ENCODE peak calls at places on chromosomes 13 and 19, in ten cellular contexts. One of them, this sample, is unnamed.

GRCh38 chr19:27776020-27776419 is 1436.9 kb downstream of the UQCRFS1 start:
- DNase-seq in germinal center: peak
- DNase-seq in COR-L47: no peak
- DNase-seq in AG04449: no peak
- DNase-seq in GM23338: peak
- DNase-seq in activated naive CD8-positive, alpha-beta T cell treated with anti-CD3 and anti-CD28 coated beads for 36 hours: no peak
- DNase-seq in activated CD4-positive, alpha-beta T cell treated with anti-CD3 and anti-CD28 coated beads for 24 hours: no peak
- DNase-seq in left ventricle myocardium superior: no peak
- DNase-seq in fibroblast of villous mesenchyme: peak
- DNase-seq in substantia nigra: no peak
- DNase-seq in this sample: no peak

GRCh38 chr13:31674056-31674455 is 65.3 kb upstream of the RXFP2 start:
- DNase-seq in GM23338: no peak
- DNase-seq in left ventricle myocardium superior: no peak
- DNase-seq in substantia nigra: no peak
- DNase-seq in germinal center: no peak
- DNase-seq in AG04449: no peak
- DNase-seq in COR-L47: no peak
- DNase-seq in fibroblast of villous mesenchyme: peak
- DNase-seq in activated CD4-positive, alpha-beta T cell treated with anti-CD3 and anti-CD28 coated beads for 24 hours: no peak
- DNase-seq in activated naive CD8-positive, alpha-beta T cell treated with anti-CD3 and anti-CD28 coated beads for 36 hours: no peak
- DNase-seq in this sample: no peak

GRCh38 chr19:10432736-10433130 is 12.4 kb downstream of the PDE4A start:
- DNase-seq in AG04449: no peak
- DNase-seq in COR-L47: no peak
- DNase-seq in left ventricle myocardium superior: peak
- DNase-seq in GM23338: peak
- DNase-seq in activated naive CD8-positive, alpha-beta T cell treated with anti-CD3 and anti-CD28 coated beads for 36 hours: no peak
- DNase-seq in germinal center: no peak
- DNase-seq in substantia nigra: no peak
- DNase-seq in activated CD4-positive, alpha-beta T cell treated with anti-CD3 and anti-CD28 coated beads for 24 hours: no peak
- DNase-seq in fibroblast of villous mesenchyme: no peak
- DNase-seq in this sample: no peak

GRCh38 chr19:46975918-46976782 is 43.5 kb upstream of the NPAS1 start:
- DNase-seq in fibroblast of villous mesenchyme: peak
- DNase-seq in substantia nigra: peak
- DNase-seq in germinal center: no peak
- DNase-seq in GM23338: peak
- DNase-seq in COR-L47: no peak
- DNase-seq in activated CD4-positive, alpha-beta T cell treated with anti-CD3 and anti-CD28 coated beads for 24 hours: no peak
- DNase-seq in AG04449: peak
- DNase-seq in left ventricle myocardium superior: peak
- DNase-seq in activated naive CD8-positive, alpha-beta T cell treated with anti-CD3 and anti-CD28 coated beads for 36 hours: no peak
- DNase-seq in this sample: no peak

GRCh38 chr13:24610956-24611355 is 69.3 kb upstream of the ATP12A start:
- DNase-seq in germinal center: no peak
- DNase-seq in fibroblast of villous mesenchyme: no peak
- DNase-seq in COR-L47: no peak
- DNase-seq in substantia nigra: no peak
- DNase-seq in activated CD4-positive, alpha-beta T cell treated with anti-CD3 and anti-CD28 coated beads for 24 hours: no peak
- DNase-seq in left ventricle myocardium superior: no peak
- DNase-seq in GM23338: no peak
- DNase-seq in activated naive CD8-positive, alpha-beta T cell treated with anti-CD3 and anti-CD28 coated beads for 36 hours: no peak
- DNase-seq in AG04449: no peak
- DNase-seq in this sample: no peak

GRCh38 chr19:2503521-2504109 is 27.7 kb downstream of the GADD45B start:
- DNase-seq in substantia nigra: no peak
- DNase-seq in fibroblast of villous mesenchyme: peak
- DNase-seq in GM23338: no peak
- DNase-seq in germinal center: no peak
- DNase-seq in COR-L47: no peak
- DNase-seq in AG04449: no peak
- DNase-seq in activated CD4-positive, alpha-beta T cell treated with anti-CD3 and anti-CD28 coated beads for 24 hours: peak
- DNase-seq in left ventricle myocardium superior: no peak
- DNase-seq in activated naive CD8-positive, alpha-beta T cell treated with anti-CD3 and anti-CD28 coated beads for 36 hours: peak
- DNase-seq in this sample: no peak

GRCh38 chr19:32061304-32061703 is 284.1 kb upstream of the ZNF507 start:
- DNase-seq in fibroblast of villous mesenchyme: no peak
- DNase-seq in germinal center: no peak
- DNase-seq in AG04449: no peak
- DNase-seq in substantia nigra: no peak
- DNase-seq in activated CD4-positive, alpha-beta T cell treated with anti-CD3 and anti-CD28 coated beads for 24 hours: no peak
- DNase-seq in GM23338: no peak
- DNase-seq in left ventricle myocardium superior: no peak
- DNase-seq in activated naive CD8-positive, alpha-beta T cell treated with anti-CD3 and anti-CD28 coated beads for 36 hours: no peak
- DNase-seq in COR-L47: no peak
- DNase-seq in this sample: no peak

GRCh38 chr13:30373727-30374126 is 48.6 kb upstream of the UBE2L5 start:
- DNase-seq in AG04449: no peak
- DNase-seq in substantia nigra: no peak
- DNase-seq in COR-L47: no peak
- DNase-seq in germinal center: peak
- DNase-seq in GM23338: no peak
- DNase-seq in activated CD4-positive, alpha-beta T cell treated with anti-CD3 and anti-CD28 coated beads for 24 hours: no peak
- DNase-seq in activated naive CD8-positive, alpha-beta T cell treated with anti-CD3 and anti-CD28 coated beads for 36 hours: no peak
- DNase-seq in fibroblast of villous mesenchyme: no peak
- DNase-seq in left ventricle myocardium superior: no peak
- DNase-seq in this sample: peak

GRCh38 chr13:37640499-37640898 is 41.9 kb upstream of the POSTN start:
- DNase-seq in GM23338: peak
- DNase-seq in fibroblast of villous mesenchyme: peak
- DNase-seq in left ventricle myocardium superior: no peak
- DNase-seq in germinal center: no peak
- DNase-seq in substantia nigra: no peak
- DNase-seq in activated naive CD8-positive, alpha-beta T cell treated with anti-CD3 and anti-CD28 coated beads for 36 hours: no peak
- DNase-seq in AG04449: no peak
- DNase-seq in activated CD4-positive, alpha-beta T cell treated with anti-CD3 and anti-CD28 coated beads for 24 hours: no peak
- DNase-seq in COR-L47: peak
- DNase-seq in this sample: no peak

GRCh38 chr13:51995677-51996551 is 15.3 kb downstream of the ATP7B start:
- DNase-seq in activated naive CD8-positive, alpha-beta T cell treated with anti-CD3 and anti-CD28 coated beads for 36 hours: no peak
- DNase-seq in left ventricle myocardium superior: peak
- DNase-seq in GM23338: peak
- DNase-seq in germinal center: no peak
- DNase-seq in COR-L47: no peak
- DNase-seq in AG04449: no peak
- DNase-seq in fibroblast of villous mesenchyme: no peak
- DNase-seq in substantia nigra: no peak
- DNase-seq in activated CD4-positive, alpha-beta T cell treated with anti-CD3 and anti-CD28 coated beads for 24 hours: no peak
- DNase-seq in this sample: no peak

GRCh38 chr13:90868321-90868920 is 479.1 kb upstream of the MIR17HG start:
- DNase-seq in fibroblast of villous mesenchyme: peak
- DNase-seq in left ventricle myocardium superior: no peak
- DNase-seq in germinal center: no peak
- DNase-seq in AG04449: no peak
- DNase-seq in COR-L47: peak
- DNase-seq in activated naive CD8-positive, alpha-beta T cell treated with anti-CD3 and anti-CD28 coated beads for 36 hours: no peak
- DNase-seq in activated CD4-positive, alpha-beta T cell treated with anti-CD3 and anti-CD28 coated beads for 24 hours: no peak
- DNase-seq in substantia nigra: no peak
- DNase-seq in GM23338: peak
- DNase-seq in this sample: no peak

GRCh38 chr19:1561236-1561842 is 6.8 kb downstream of the MEX3D start:
- DNase-seq in activated CD4-positive, alpha-beta T cell treated with anti-CD3 and anti-CD28 coated beads for 24 hours: no peak
- DNase-seq in activated naive CD8-positive, alpha-beta T cell treated with anti-CD3 and anti-CD28 coated beads for 36 hours: no peak
- DNase-seq in left ventricle myocardium superior: no peak
- DNase-seq in fibroblast of villous mesenchyme: no peak
- DNase-seq in germinal center: no peak
- DNase-seq in substantia nigra: no peak
- DNase-seq in AG04449: no peak
- DNase-seq in GM23338: no peak
- DNase-seq in COR-L47: no peak
- DNase-seq in this sample: no peak

GRCh38 chr13:25462301-25463125 is 90.7 kb downstream of the ATP8A2 start:
- DNase-seq in left ventricle myocardium superior: no peak
- DNase-seq in COR-L47: no peak
- DNase-seq in GM23338: no peak
- DNase-seq in substantia nigra: no peak
- DNase-seq in activated CD4-positive, alpha-beta T cell treated with anti-CD3 and anti-CD28 coated beads for 24 hours: no peak
- DNase-seq in AG04449: no peak
- DNase-seq in germinal center: no peak
- DNase-seq in activated naive CD8-positive, alpha-beta T cell treated with anti-CD3 and anti-CD28 coated beads for 36 hours: no peak
- DNase-seq in fibroblast of villous mesenchyme: peak
- DNase-seq in this sample: no peak

GRCh38 chr19:21210037-21210621 is 68.3 kb downstream of the ZNF431 start:
- DNase-seq in GM23338: peak
- DNase-seq in activated naive CD8-positive, alpha-beta T cell treated with anti-CD3 and anti-CD28 coated beads for 36 hours: no peak
- DNase-seq in AG04449: no peak
- DNase-seq in left ventricle myocardium superior: no peak
- DNase-seq in fibroblast of villous mesenchyme: no peak
- DNase-seq in activated CD4-positive, alpha-beta T cell treated with anti-CD3 and anti-CD28 coated beads for 24 hours: no peak
- DNase-seq in COR-L47: no peak
- DNase-seq in germinal center: no peak
- DNase-seq in substantia nigra: no peak
- DNase-seq in this sample: no peak

This sample was measured in naive B cell.